ENCODE peak calls at places on chromosomes 4 and X, in nine cellular contexts. K is GM12878, C is A549, L is stomach, F is suprapubic skin, G is SK-N-SH, I is sigmoid colon, D is ovary, S is K562. E is an unnamed sample.
A peak's percentile ranks its signal among the peaks of the same experiment; 100 is the strongest.

GRCh38 chr4:164136181-164136616 is 617.7 kb upstream of the SMIM31 start:
- DNase-seq in I (no peak), L (no peak), K (no peak), S (peak; percentile 6), F (no peak), G (no peak), D (no peak), C (no peak), E (no peak)

GRCh38 chr4:158300012-158300411 is 89.7 kb downstream of the TMEM144 start:
- DNase-seq in K (no peak), C (no peak), D (no peak), F (no peak), L (no peak), I (no peak), S (no peak), G (no peak), E (no peak)

GRCh38 chr4:76990288-76991080 is 40.9 kb downstream of the SEPTIN11 start:
- DNase-seq in K (no peak), F (no peak), L (no peak), G (no peak), S (no peak), D (no peak), C (no peak), I (no peak), E (no peak)

GRCh38 chrX:87338510-87338909 is 179.1 kb upstream of the KLHL4 start:
- DNase-seq in D (no peak), C (peak; percentile 1), I (no peak), S (peak; percentile 20), G (no peak), F (no peak), L (no peak), K (no peak), E (no peak)

GRCh38 chr4:8855781-8856245 is 15.8 kb downstream of the HMX1 start:
- DNase-seq in L (no peak), G (no peak), D (no peak), I (no peak), K (no peak), S (no peak), F (no peak), C (no peak), E (no peak)

GRCh38 chr4:45693746-45694145 is 430.1 kb downstream of the GABRG1 start:
- DNase-seq in D (no peak), G (no peak), F (no peak), K (no peak), I (no peak), L (peak; percentile 27), C (no peak), S (peak; percentile 2), E (no peak)

GRCh38 chrX:2188840-2189239 is 311.9 kb downstream of the DHRSX start:
- DNase-seq in G (no peak), S (no peak), D (no peak), I (no peak), F (no peak), K (no peak), L (no peak), C (no peak), E (no peak)

GRCh38 chr4:182938213-182938645 is 21.0 kb upstream of the DCTD start:
- DNase-seq in S (peak; percentile 79), C (peak; percentile 58), G (peak; percentile 84), F (peak; percentile 86), D (peak; percentile 70), K (no peak), L (peak; percentile 77), I (peak; percentile 77), E (no peak)

GRCh38 chr4:135316266-135316779 is 1114.7 kb upstream of the PABPC4L start:
- DNase-seq in F (no peak), C (no peak), K (no peak), L (no peak), G (no peak), D (no peak), I (no peak), S (no peak), E (no peak)

GRCh38 chr4:97589481-97590196 is 553.6 kb downstream of the STPG2 start:
- DNase-seq in C (no peak), F (no peak), G (no peak), I (no peak), S (no peak), K (no peak), L (no peak), D (no peak), E (no peak)

GRCh38 chr4:151029537-151029936 is 14.5 kb upstream of the LRBA start:
- DNase-seq in I (no peak), G (no peak), K (no peak), F (no peak), S (peak; percentile 65), L (no peak), C (no peak), D (no peak), E (no peak)

GRCh38 chrX:34884693-34885277 is 57.8 kb upstream of the FAM47B start:
- DNase-seq in D (no peak), F (no peak), G (no peak), L (no peak), K (no peak), C (peak; percentile 33), S (no peak), I (no peak), E (no peak)

GRCh38 chr4:170138580-170139194 is 48.9 kb upstream of the AADAT start:
- DNase-seq in S (peak; percentile 78), D (peak; percentile 74), G (peak; percentile 68), F (no peak), L (peak; percentile 73), C (peak; percentile 40), K (peak; percentile 27), I (peak; percentile 79), E (no peak)

GRCh38 chrX:54045563-54046228 is 1.4 kb upstream of the PHF8 start:
- DNase-seq in C (no peak), D (no peak), G (no peak), S (no peak), F (no peak), I (no peak), L (no peak), K (no peak), E (no peak)

GRCh38 chr4:177182156-177182555 is 127.5 kb upstream of the NEIL3 start:
- DNase-seq in L (no peak), C (no peak), S (no peak), F (no peak), D (no peak), K (no peak), G (no peak), I (no peak), E (no peak)

GRCh38 chr4:83931659-83932058 is 395.8 kb downstream of the GPAT3 start:
- DNase-seq in G (no peak), I (no peak), D (no peak), C (no peak), K (no peak), L (no peak), F (no peak), S (no peak), E (no peak)
- H3K4me1 ChIP-seq in G (no peaks in the 10 kb centered on the region), I (no peaks in the 10 kb centered on the region), D (no peaks in the 10 kb centered on the region), C (no peaks in the 10 kb centered on the region), K (no peaks in the 10 kb centered on the region), L (no peaks in the 10 kb centered on the region), F (no peaks in the 10 kb centered on the region), S (no peaks in the 10 kb centered on the region), E (no peaks in the 10 kb centered on the region)

GRCh38 chr4:7821245-7822165 is 118.2 kb downstream of the AFAP1 start:
- DNase-seq in L (no peak), K (no peak), C (no peak), S (no peak), I (peak; percentile 70), D (no peak), F (no peak), G (peak; percentile 67), E (no peak)

GRCh38 chr4:7817877-7818675 is 121.6 kb downstream of the AFAP1 start:
- DNase-seq in D (peak; percentile 67), L (no peak), K (no peak), S (no peak), F (no peak), C (no peak), I (peak; percentile 65), G (peak; percentile 79), E (no peak)

GRCh38 chr4:7818676-7819041 is 121.0 kb downstream of the AFAP1 start:
- DNase-seq in L (no peak), C (no peak), G (no peak), D (no peak), K (no peak), S (no peak), F (no peak), I (no peak), E (no peak)

GRCh38 chr4:7819446-7819845 is 120.2 kb downstream of the AFAP1 start:
- DNase-seq in L (no peak), S (no peak), K (no peak), G (no peak), C (no peak), F (no peak), I (peak; percentile 55), D (no peak), E (no peak)

GRCh38 chr4:7820031-7820825 is 119.4 kb downstream of the AFAP1 start:
- DNase-seq in K (no peak), D (no peak), G (no peak), S (no peak), F (no peak), I (peak; percentile 66), C (no peak), L (no peak), E (no peak)
- TF ChIP-seq EP300 in K (no peak), D (no peak), G (no peak), S (no peak), F (no peak), I (no peak), C (no peak), L (no peak), E (no peak)

DNA sequence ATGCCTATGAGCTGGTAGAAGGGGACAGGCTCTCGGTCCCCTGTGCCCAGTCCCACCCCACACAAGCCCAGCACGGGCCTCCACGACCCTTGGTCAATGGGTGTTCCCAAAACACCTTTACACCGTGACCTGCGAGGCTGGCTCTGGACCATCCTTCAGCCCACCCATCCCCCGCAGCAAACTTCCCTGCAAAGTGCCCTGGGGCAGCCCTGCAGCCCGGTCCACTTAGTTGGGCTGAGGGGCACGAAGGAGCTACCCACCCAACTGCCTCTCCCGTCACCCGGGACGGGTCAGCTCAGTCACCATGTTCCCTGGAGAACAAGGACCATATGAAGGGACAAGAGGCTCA is 23.4 kb downstream of the WDR1 start:
- DNase-seq in F (no peak), K (no peak), I (no peak), L (no peak), S (no peak), C (no peak), D (no peak), G (no peak), E (no peak)
- H3K4me1 ChIP-seq in F (peaks cover 78% of the 10 kb centered on the region), K (peaks cover 39% of the 10 kb centered on the region), I (no peaks in the 10 kb centered on the region), L (peaks cover 60% of the 10 kb centered on the region), S (peaks cover 12% of the 10 kb centered on the region), C (peaks cover 21% of the 10 kb centered on the region), D (peaks cover 26% of the 10 kb centered on the region), G (peaks cover 30% of the 10 kb centered on the region), E (peaks cover 100% of the 10 kb centered on the region)

DNA sequence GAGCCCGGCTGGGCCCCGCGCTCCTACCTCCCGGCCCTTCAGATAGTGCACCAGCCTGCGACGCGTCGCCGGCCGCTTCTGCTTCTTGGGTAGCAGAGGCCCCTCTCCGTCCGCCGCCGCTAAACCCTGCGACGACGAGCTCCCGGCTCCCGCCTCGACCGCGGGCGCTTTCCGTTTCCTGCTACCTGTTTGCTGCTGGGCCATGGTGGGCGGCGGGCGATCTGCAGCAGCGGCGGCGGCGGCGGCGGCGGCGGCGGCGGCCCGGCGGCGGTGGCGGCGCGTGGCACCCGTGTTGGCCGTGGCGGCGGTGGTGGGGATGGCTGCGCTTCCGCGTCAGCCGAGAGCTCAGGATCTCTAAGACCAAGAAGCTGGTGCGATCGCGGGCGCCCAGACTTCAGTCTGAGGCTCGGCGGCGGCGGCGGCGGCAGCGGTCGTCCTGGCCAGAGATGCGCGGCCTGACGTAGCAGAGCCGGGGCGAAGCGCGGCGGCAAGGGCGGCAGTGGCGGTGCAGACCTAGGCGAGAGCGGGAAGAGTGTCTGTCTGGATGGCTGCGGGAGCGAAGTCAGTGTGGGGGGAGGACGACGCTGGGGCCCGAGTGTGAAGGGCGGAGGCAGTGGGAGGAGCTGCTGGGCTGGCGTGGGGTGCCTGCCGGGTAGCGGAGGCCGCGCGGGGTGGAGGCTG is at the start of gene DCAF12L2:
- DNase-seq in I (peak; percentile 57), F (no peak), D (peak; percentile 44), C (peak; percentile 0), L (no peak), K (no peak), G (peak; percentile 50), S (no peak), E (no peak)
- TF ChIP-seq EP300 in I (no peak), F (no peak), D (no peak), C (no peak), L (no peak), K (no peak), G (no peak), S (no peak), E (no peak)